ENCODE peak calls at places on chromosomes 11 and 22, in seven cellular contexts. A is fibroblast of lung, T is astrocyte of the spinal cord, O is coronary artery, G is SK-N-SH, I is ovary, L is retinal pigment epithelial cell. K is an unnamed sample.

GRCh38 chr11:99068832-99069231 is 48.1 kb downstream of the CNTN5 start:
- DNase-seq in A (no peak), T (no peak), O (no peak), G (no peak), I (no peak), L (no peak), K (no peak)

GRCh38 chr11:2612884-2613571 is 86.8 kb downstream of the KCNQ1OT1 start:
- DNase-seq in A (peak), T (peak), O (no peak), G (no peak), I (no peak), L (no peak), K (no peak)

GRCh38 chr22:44519895-44520294 is 21.9 kb upstream of the RTL6 start:
- DNase-seq in A (no peak), T (no peak), O (no peak), G (no peak), I (no peak), L (no peak), K (no peak)

GRCh38 chr11:3157381-3158130 is 7.6 kb downstream of the OSBPL5 start:
- DNase-seq in A (no peak), T (no peak), O (no peak), G (no peak), I (peak), L (no peak), K (no peak)

GRCh38 chr11:27857014-27857413 is 156.8 kb upstream of the BDNF start:
- DNase-seq in A (no peak), T (no peak), O (no peak), G (no peak), I (no peak), L (no peak), K (no peak)

GRCh38 chr11:126583594-126583993 is 228.1 kb downstream of the ST3GAL4 start:
- DNase-seq in A (no peak), T (no peak), O (no peak), G (no peak), I (no peak), L (no peak), K (no peak)

GRCh38 chr11:130146797-130147196 is 12.8 kb upstream of the ST14 start:
- DNase-seq in A (peak), T (no peak), O (peak), G (no peak), I (no peak), L (no peak), K (no peak)

GRCh38 chr11:119148855-119149370 is at the start of gene ABCG4:
- DNase-seq in A (no peak), T (no peak), O (no peak), G (peak), I (no peak), L (no peak), K (no peak)

GRCh38 chr11:95647355-95647754 is 142.2 kb downstream of the FAM76B start:
- DNase-seq in A (peak), T (peak), O (no peak), G (no peak), I (no peak), L (no peak), K (no peak)

GRCh38 chr22:50146440-50147228 is 23.9 kb upstream of the PANX2 start:
- DNase-seq in A (peak), T (peak), O (peak), G (peak), I (peak), L (no peak), K (no peak)

GRCh38 chr11:114977596-114977995 is 299.3 kb downstream of the NXPE2 start:
- DNase-seq in A (no peak), T (no peak), O (no peak), G (no peak), I (no peak), L (no peak), K (no peak)

GRCh38 chr11:120098503-120099054 is 39.3 kb downstream of the TRIM29 start:
- DNase-seq in A (no peak), T (no peak), O (no peak), G (peak), I (no peak), L (no peak), K (peak)

GRCh38 chr11:46333129-46333947 is 13.9 kb upstream of the DGKZ start:
- DNase-seq in A (no peak), T (no peak), O (no peak), G (peak), I (no peak), L (no peak), K (no peak)

GRCh38 chr11:131677832-131678470 is 307.5 kb downstream of the NTM start:
- DNase-seq in A (no peak), T (no peak), O (no peak), G (no peak), I (no peak), L (no peak), K (no peak)

GRCh38 chr11:9895016-9895415 is 231.1 kb downstream of the SWAP70 start:
- DNase-seq in A (no peak), T (no peak), O (no peak), G (no peak), I (no peak), L (no peak), K (no peak)

GRCh38 chr22:25076281-25076680 is 123.4 kb upstream of the CRYBB3 start:
- DNase-seq in A (no peak), T (no peak), O (no peak), G (no peak), I (no peak), L (no peak), K (no peak)

GRCh38 chr11:1863352-1864215 is 10.7 kb downstream of the LSP1 start:
- DNase-seq in A (peak), T (peak), O (peak), G (peak), I (peak), L (peak), K (peak)

GRCh38 chr11:46065681-46066080 is 55.6 kb downstream of the PHF21A start:
- DNase-seq in A (no peak), T (no peak), O (no peak), G (no peak), I (no peak), L (no peak), K (no peak)

GRCh38 chr22:24683671-24684070 is 80.7 kb downstream of the GGT1 start:
- DNase-seq in A (peak), T (peak), O (no peak), G (no peak), I (no peak), L (no peak), K (no peak)

GRCh38 chr11:1129666-1130160 is 28.0 kb upstream of the MUC5AC start:
- DNase-seq in A (no peak), T (no peak), O (no peak), G (peak), I (no peak), L (no peak), K (peak)

GRCh38 chr11:16739326-16739875 is 954 bp downstream of the C11orf58 start:
- DNase-seq in A (peak), T (peak), O (no peak), G (peak), I (no peak), L (no peak), K (no peak)

GRCh38 chr11:30346068-30346688 is 23.3 kb downstream of the ARL14EP start:
- DNase-seq in A (peak), T (peak), O (no peak), G (peak), I (no peak), L (no peak), K (no peak)

GRCh38 chr11:119533931-119534694 is 111.1 kb upstream of the THY1 start:
- DNase-seq in A (peak), T (peak), O (no peak), G (peak), I (peak), L (no peak), K (peak)

GRCh38 chr22:47094861-47095330 is 332.4 kb downstream of the TBC1D22A start:
- DNase-seq in A (peak), T (peak), O (no peak), G (no peak), I (no peak), L (peak), K (no peak)

GRCh38 chr11:1705121-1706052 is 8.4 kb downstream of the KRTAP5-6 start:
- DNase-seq in A (no peak), T (peak), O (no peak), G (no peak), I (no peak), L (no peak), K (no peak)

GRCh38 chr11:119306373-119306890 is 10.5 kb downstream of the MCAM start:
- DNase-seq in A (peak), T (no peak), O (peak), G (no peak), I (peak), L (no peak), K (no peak)

GRCh38 chr11:107014871-107015270 is 3.4 kb downstream of the GUCY1A2 start:
- DNase-seq in A (peak), T (peak), O (no peak), G (no peak), I (no peak), L (no peak), K (no peak)

GRCh38 chr11:107018274-107018901 is at the start of gene GUCY1A2:
- DNase-seq in A (peak), T (peak), O (no peak), G (peak), I (peak), L (no peak), K (peak)

GRCh38 chr11:107017104-107017432 is 1.2 kb downstream of the GUCY1A2 start:
- DNase-seq in A (no peak), T (no peak), O (no peak), G (no peak), I (no peak), L (no peak), K (no peak)

GRCh38 chr11:107017433-107018227 is 646 bp downstream of the GUCY1A2 start:
- DNase-seq in A (peak), T (peak), O (peak), G (peak), I (peak), L (no peak), K (peak)

GRCh38 chr11:107018902-107019493 is 722 bp upstream of the GUCY1A2 start:
- DNase-seq in A (peak), T (peak), O (peak), G (peak), I (peak), L (no peak), K (peak)
- H3K4me3 ChIP-seq in A (peak), T (peak), O (peak), G (peak), I (peak), L (peak), K (no peak)

DNA sequence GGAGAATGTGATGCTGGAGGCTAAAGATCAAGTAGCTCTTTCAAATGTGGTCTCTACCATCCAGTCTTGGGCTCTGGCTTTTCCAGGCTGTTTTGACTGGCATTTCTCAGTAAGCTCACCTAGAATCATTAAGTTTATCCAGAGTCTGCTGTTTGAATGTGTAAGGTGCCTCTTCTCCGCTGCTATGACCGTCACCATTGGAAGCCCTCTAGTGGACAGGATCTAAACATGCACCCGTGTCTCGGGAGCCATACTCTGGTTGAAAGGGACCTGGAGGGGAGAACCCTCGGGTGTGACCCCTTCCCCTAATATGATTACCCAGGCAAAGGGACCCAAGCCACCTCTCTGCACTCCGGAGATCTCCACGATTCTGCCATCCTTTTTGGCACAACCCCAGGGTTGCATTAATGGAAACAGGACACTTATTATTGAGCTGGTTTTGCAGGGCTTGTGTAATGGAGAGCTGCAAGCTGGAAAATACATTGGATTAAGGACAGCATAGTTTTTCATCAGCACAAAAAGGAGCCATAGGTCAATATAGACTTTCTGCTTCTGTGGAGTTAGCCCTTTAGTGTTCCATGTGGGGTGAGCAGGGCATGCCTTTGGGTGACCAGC is 191.0 kb upstream of the LARGE1 start:
- DNase-seq in A (peak), T (no peak), O (no peak), G (peak), I (peak), L (no peak), K (no peak)
- TF ChIP-seq CTCF in A (peak), T (peak), O (peak), G (peak), I (peak), L (peak), K (peak)

DNA sequence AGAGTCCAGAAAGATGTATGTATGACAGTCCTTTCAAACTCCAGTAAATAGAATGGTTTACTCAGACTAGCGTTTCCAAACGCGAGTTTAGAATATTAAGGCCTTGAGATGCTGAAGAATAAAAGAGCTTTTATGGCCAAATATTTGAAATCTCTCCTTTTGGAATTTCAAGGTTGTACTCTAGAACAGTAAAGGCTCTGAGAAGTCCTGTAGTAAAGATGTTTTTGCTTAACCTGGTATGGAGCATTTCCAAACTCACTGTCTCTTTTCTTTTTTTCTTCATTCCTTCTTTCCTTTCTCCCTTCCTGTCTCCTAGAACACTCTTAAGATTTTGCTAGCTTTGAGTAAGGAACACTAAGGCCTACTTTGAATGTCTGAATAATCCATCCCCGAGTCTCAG is 91.4 kb upstream of the RAG2 start:
- DNase-seq in A (no peak), T (no peak), O (no peak), G (no peak), I (no peak), L (no peak), K (no peak)
- H3K4me3 ChIP-seq in A (no peak), T (no peak), O (no peak), G (no peak), I (no peak), L (no peak), K (no peak)

GRCh38 chr22:32444068-32444467 is 20.2 kb downstream of the BPIFC start:
- DNase-seq in A (no peak), T (no peak), O (no peak), G (peak), I (no peak), L (no peak), K (no peak)
- TF ChIP-seq CTCF in A (no peak), T (peak), O (no peak), G (peak), I (no peak), L (peak), K (peak)

DNA sequence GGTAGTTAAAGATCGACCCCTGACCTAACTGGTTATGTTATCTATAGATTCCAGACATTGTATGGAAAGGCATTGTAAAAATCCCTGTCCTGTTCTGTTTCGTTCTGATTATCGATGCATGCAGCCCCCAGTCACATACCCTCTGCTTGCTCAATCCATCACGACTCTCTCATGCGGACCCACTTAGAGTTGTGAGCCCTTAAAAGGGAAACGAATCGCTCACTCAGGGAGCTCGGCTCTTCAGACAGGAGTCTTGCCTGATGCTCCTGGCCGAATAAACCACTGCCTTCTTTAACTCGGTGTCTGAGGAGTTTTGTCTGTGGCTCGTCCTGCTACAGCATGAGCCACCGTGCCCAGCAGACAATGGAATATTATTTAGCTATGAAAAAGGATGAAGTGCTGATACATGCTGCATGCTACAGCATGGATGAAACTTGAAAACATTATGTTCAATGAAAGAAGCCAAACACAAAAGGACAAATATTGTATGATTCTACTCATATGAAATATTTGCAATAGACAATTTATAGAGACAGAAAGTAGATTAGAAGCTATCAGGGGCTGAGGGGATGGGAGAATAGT is 12.0 kb upstream of the LGALS2 start:
- DNase-seq in A (no peak), T (no peak), O (no peak), G (no peak), I (no peak), L (no peak), K (no peak)
- H3K4me3 ChIP-seq in A (no peak), T (no peak), O (peak), G (peak), I (no peak), L (no peak), K (no peak)

GRCh38 chr11:105100206-105100605 is 39.4 kb downstream of the CARD18 start:
- DNase-seq in A (no peak), T (no peak), O (no peak), G (no peak), I (no peak), L (no peak), K (no peak)
- TF ChIP-seq CTCF in A (no peak), T (no peak), O (no peak), G (no peak), I (no peak), L (no peak), K (no peak)

GRCh38 chr11:34441814-34442213 is 3.1 kb downstream of the CAT start:
- DNase-seq in A (no peak), T (no peak), O (no peak), G (no peak), I (no peak), L (no peak), K (no peak)

GRCh38 chr11:34438529-34439507 is at the start of gene CAT:
- DNase-seq in A (peak), T (peak), O (peak), G (peak), I (peak), L (peak), K (peak)

GRCh38 chr11:34433899-34434298 is 4.8 kb upstream of the CAT start:
- DNase-seq in A (no peak), T (no peak), O (no peak), G (no peak), I (no peak), L (no peak), K (no peak)

GRCh38 chr11:34439521-34440258 is 956 bp downstream of the CAT start:
- DNase-seq in A (no peak), T (no peak), O (no peak), G (peak), I (no peak), L (no peak), K (no peak)

DNA sequence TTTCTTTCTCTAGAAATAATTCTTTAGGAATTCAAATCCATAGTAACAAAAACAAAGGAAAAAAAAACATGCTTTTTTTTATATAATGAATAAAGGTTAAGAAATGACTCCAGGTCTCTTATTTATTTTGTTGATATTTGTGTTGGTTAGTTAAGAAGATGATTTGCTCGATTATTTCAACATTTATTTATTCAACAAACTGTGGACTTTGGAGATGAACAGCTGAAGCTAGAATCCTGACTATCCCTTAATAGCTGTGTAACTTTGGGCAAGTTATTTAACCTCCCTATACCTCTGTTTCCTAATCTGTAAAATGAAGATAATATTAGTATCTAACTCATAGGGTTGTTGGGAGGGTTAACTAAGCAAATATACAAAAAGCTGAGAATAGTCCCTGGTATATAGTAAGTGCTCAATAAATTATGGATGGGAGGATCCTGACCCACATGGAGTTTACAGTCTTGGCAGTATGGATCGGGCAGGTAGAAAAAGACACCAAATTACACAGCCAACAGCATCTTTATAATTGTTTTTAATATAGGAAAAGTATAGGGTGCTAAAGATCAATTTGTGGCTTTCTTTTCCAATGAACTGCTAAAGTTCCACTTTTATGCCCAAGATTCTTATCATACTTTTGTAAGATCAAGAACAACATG is 1.4 kb upstream of the CAT start:
- DNase-seq in A (no peak), T (no peak), O (no peak), G (no peak), I (no peak), L (no peak), K (no peak)
- H3K4me3 ChIP-seq in A (no peak), T (no peak), O (no peak), G (peak), I (no peak), L (no peak), K (peak)

GRCh38 chr22:31104869-31105268 is 2.5 kb downstream of the SELENOM start:
- DNase-seq in A (no peak), T (no peak), O (no peak), G (no peak), I (no peak), L (no peak), K (peak)
- TF ChIP-seq CTCF in A (peak), T (peak), O (peak), G (no peak), I (no peak), L (peak), K (no peak)

GRCh38 chr11:11987503-11988022 is 20.9 kb downstream of the DKK3 start:
- DNase-seq in A (peak), T (peak), O (no peak), G (no peak), I (no peak), L (no peak), K (no peak)

GRCh38 chr11:11989774-11990744 is 18.4 kb downstream of the DKK3 start:
- DNase-seq in A (no peak), T (peak), O (no peak), G (no peak), I (no peak), L (no peak), K (no peak)

GRCh38 chr11:11985954-11986949 is 22.2 kb downstream of the DKK3 start:
- DNase-seq in A (no peak), T (no peak), O (peak), G (no peak), I (no peak), L (no peak), K (no peak)

GRCh38 chr11:11988862-11989261 is 19.6 kb downstream of the DKK3 start:
- DNase-seq in A (no peak), T (no peak), O (no peak), G (no peak), I (no peak), L (no peak), K (no peak)

DNA sequence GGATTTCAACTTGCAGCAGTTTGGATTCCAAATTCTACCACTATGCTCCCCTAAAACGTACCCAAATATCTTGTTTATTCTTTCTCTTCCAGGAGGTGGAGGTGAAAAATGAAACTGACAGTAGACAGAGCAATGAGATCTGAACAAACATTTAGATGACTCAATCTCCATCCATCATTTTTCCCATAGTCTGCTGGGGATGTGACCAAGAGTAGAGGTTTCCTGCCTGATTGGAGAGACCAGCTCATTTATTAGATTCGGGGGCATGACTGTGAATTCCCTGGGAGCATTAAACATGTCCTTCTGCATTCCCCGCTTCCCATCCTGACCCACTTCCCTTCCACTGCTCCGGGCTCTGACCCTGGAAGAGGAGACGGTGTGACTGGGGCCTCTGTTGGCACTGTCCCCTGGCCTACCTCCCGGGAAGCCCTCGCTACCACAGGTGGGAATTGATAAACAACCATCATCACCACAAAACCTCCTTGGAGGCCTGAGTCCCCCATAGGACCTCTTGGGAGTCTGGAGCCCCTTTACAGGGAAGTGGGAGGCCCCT is 20.3 kb downstream of the DKK3 start:
- DNase-seq in A (peak), T (peak), O (no peak), G (no peak), I (no peak), L (no peak), K (no peak)
- H3K4me3 ChIP-seq in A (no peak), T (no peak), O (no peak), G (peak), I (no peak), L (no peak), K (no peak)

K was measured in RWPE2.